ENCODE peak calls at places on chromosomes 11 and 22, in four cellular contexts. Q is neural progenitor cell, U is cardiac muscle cell, V is Peyer's patch. A is an unnamed sample. For H3K4me1, the result is how much of the 10 kb centered on the place peaks cover.

GRCh38 chr11:3021125-3021524 is 29.0 kb upstream of the NAP1L4 start:
- DNase-seq in U (peak), V (no peak), Q (peak), A (no peak)

GRCh38 chr11:88098289-88098688 is 77.0 kb downstream of the RAB38 start:
- DNase-seq in Q (no peak), U (peak), V (no peak), A (no peak)

GRCh38 chr22:33697640-33698039 is 222.6 kb downstream of the LARGE1 start:
- DNase-seq in Q (no peak), U (no peak), V (no peak), A (no peak)

GRCh38 chr11:93921695-93922468 is 71.5 kb upstream of the VSTM5 start:
- DNase-seq in V (no peak), Q (peak), U (peak), A (peak)

GRCh38 chr11:66136752-66137123 is 66.7 kb downstream of the PACS1 start:
- DNase-seq in Q (no peak), V (no peak), U (peak), A (no peak)

GRCh38 chr22:30922151-30922611 is 46.4 kb downstream of the MORC2 start:
- DNase-seq in U (peak), V (peak), Q (peak), A (no peak)

GRCh38 chr11:44416776-44417175 is 106.8 kb upstream of the ALX4 start:
- DNase-seq in U (no peak), Q (no peak), V (no peak), A (no peak)

GRCh38 chr11:134276396-134277175 is 407 bp downstream of the GLB1L3 start:
- DNase-seq in Q (peak), U (no peak), V (no peak), A (no peak)

GRCh38 chr11:122085264-122085663 is 30.8 kb downstream of the BLID start:
- DNase-seq in Q (no peak), V (no peak), U (peak), A (no peak)

GRCh38 chr11:24781288-24781687 is 284.4 kb downstream of the LUZP2 start:
- DNase-seq in V (no peak), Q (no peak), U (peak), A (no peak)

GRCh38 chr11:3614742-3615171 is 27.0 kb downstream of the ART5 start:
- DNase-seq in U (no peak), Q (no peak), V (no peak), A (no peak)

GRCh38 chr22:27748355-27749168 is 53.0 kb downstream of the MN1 start:
- DNase-seq in U (peak), V (no peak), Q (peak), A (no peak)

GRCh38 chr22:19843857-19844422 is 10.7 kb downstream of the GNB1L start:
- DNase-seq in U (no peak), Q (no peak), V (peak), A (no peak)

GRCh38 chr22:23548501-23549197 is 31.4 kb downstream of the IGLL1 start:
- DNase-seq in V (no peak), Q (no peak), U (no peak), A (no peak)

GRCh38 chr22:40922484-40923303 is 28.5 kb upstream of the RBX1 start:
- DNase-seq in V (no peak), Q (peak), U (peak), A (peak)

GRCh38 chr11:64344721-64345120 is 4.7 kb downstream of the CCDC88B start:
- DNase-seq in U (no peak), V (no peak), Q (no peak), A (no peak)

GRCh38 chr22:48680601-48681000 is 1147.1 kb downstream of the BRD1 start:
- DNase-seq in U (no peak), V (no peak), Q (no peak), A (no peak)

GRCh38 chr22:48679656-48680555 is 1147.8 kb downstream of the BRD1 start:
- DNase-seq in V (no peak), U (no peak), Q (no peak), A (no peak)

GRCh38 chr22:48683640-48684039 is 1144.0 kb downstream of the BRD1 start:
- DNase-seq in Q (no peak), V (no peak), U (no peak), A (no peak)

GRCh38 chr22:48685767-48686166 is 1141.9 kb downstream of the BRD1 start:
- DNase-seq in Q (no peak), V (no peak), U (no peak), A (no peak)

GRCh38 chr22:48682517-48682916 is 1145.2 kb downstream of the BRD1 start:
- DNase-seq in Q (no peak), V (no peak), U (no peak), A (no peak)
- H3K4me1 ChIP-seq in Q (under half), V (under half), U (under half), A (under half)

DNA sequence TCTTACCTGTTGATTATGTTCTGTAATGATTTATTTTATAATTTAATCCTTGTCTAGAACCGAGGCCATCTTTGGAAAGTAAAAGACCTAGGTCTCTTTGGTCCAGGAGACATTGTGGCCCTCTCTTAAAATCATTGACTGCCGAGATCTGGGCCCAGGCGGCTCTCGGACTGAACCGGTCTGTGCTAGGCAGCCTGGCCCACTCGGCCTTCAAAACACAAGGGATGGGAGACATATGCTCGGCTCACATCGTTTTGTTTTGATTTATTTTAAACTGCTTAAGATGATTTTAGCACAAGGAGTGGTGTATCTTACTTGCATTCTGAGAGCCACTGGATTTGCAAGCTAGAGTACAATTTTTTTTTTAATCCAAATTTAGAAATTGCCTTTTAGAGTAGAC is 80.2 kb upstream of the WNT7B start:
- DNase-seq in Q (no peak), U (no peak), V (no peak), A (no peak)
- H3K4me3 ChIP-seq in Q (no peak), U (no peak), V (no peak), A (no peak)

GRCh38 chr11:116837231-116838091 is at the start of gene APOA1:
- DNase-seq in U (peak), Q (peak), V (no peak), A (no peak)
- H3K4me1 ChIP-seq in U (under half), Q (under half), V (under half), A (under half)

GRCh38 chr11:10460611-10461275 is 5.7 kb downstream of the AMPD3 start:
- DNase-seq in U (no peak), Q (no peak), V (no peak), A (no peak)

GRCh38 chr11:10461276-10461790 is 6.3 kb downstream of the AMPD3 start:
- DNase-seq in U (no peak), Q (no peak), V (no peak), A (no peak)

GRCh38 chr11:10457901-10458300 is 2.8 kb downstream of the AMPD3 start:
- DNase-seq in Q (no peak), U (no peak), V (no peak), A (no peak)

GRCh38 chr11:10456519-10456918 is 1.5 kb downstream of the AMPD3 start:
- DNase-seq in V (no peak), U (peak), Q (peak), A (no peak)

DNA sequence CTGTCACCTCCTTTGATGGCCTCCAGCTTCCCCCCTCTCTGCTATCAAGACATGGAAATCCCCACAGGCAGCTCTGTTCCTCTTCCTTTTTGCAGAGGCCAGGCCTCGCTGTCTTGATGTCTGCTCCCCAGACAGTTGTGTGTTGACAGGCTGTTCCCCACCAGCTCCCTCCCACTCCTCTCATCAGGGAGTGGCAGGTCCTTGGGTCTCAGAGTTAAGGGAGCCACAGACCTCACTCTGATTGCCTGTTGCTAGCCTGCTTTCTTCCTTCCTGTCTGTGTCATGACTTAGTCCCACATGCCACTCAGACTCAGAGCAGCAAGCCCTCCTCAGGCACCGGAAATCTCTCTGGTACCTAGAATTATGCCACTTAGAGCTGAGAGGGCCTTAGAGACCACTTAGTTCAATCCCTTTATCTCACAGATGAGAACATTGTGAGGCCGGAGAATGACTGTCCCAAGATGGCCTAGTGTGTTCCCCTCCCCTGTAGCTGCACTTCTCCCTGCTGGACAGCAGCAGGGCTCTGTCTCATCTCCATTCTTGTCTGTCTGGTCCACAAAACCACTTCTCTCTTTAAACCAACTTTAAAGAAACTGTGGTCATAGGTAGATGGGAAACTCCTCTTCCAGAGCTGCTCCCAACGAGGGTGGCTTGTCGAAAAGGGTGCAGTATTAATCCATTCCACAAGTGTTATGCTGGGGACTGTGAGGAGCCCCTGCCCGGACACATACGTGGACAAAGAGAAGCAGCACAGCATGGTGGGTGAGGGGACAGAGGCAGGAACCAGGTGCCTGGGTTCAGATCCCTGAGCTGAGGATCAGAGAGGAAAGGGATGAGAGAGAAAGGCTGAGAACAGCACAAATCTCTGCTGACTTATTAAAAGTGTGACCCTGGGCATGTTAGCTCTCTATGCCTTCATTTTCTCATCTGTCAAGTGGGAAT is 4.2 kb downstream of the AMPD3 start:
- DNase-seq in U (peak), Q (no peak), V (peak), A (no peak)
- H3K4me3 ChIP-seq in U (no peak), Q (no peak), V (no peak), A (no peak)

DNA sequence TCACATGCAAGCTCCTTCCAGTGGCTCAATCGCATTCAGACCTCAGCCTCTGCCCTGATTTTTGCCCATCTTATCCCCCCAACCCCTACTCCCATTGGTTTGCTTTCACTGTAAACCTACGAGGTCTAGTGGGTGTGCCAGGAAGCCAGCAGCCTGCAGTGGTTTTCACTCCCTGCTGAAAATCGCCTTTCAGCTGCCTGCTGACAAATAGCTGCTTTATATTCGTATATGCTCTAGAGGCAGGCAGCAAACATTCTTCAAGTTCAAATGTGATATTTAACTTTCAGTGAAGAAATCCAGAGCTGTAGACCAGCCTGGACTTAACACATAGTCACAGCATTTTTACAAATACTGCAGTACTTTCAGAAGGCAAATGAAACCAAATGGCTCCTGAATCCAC is 92.8 kb upstream of the APOA1 start:
- DNase-seq in V (peak), Q (no peak), U (peak), A (peak)
- H3K4me1 ChIP-seq in V (under half), Q (under half), U (under half), A (under half)

DNA sequence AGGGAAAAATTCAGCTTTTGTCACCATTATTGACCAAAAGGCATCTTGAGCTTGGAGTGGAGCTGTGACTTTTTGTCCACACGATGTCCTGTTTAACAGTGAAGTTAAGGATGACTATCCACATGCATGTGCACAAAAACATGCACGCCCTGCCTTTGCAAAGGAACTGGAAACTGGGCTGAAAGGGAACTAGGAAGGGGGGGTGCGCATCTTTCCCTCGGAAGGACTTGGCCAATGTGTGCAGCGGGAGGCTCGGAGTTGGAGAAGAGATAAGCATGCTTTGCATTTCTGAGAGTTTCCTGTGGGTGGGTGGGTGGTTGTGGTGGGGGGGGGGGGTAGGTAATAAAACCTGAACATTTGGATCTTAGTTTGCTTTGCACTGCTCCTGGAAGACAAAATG is 421 bp upstream of the KIRREL3 start:
- DNase-seq in U (no peak), Q (peak), V (no peak), A (no peak)
- H3K4me3 ChIP-seq in U (peak), Q (peak), V (no peak), A (no peak)

GRCh38 chr22:37273846-37274225 is 8.5 kb upstream of the CYTH4 start:
- DNase-seq in Q (no peak), U (no peak), V (no peak), A (no peak)

GRCh38 chr22:37274380-37274862 is 7.9 kb upstream of the CYTH4 start:
- DNase-seq in V (peak), U (no peak), Q (no peak), A (no peak)

GRCh38 chr22:37276771-37277170 is 5.5 kb upstream of the CYTH4 start:
- DNase-seq in Q (no peak), V (no peak), U (peak), A (no peak)

GRCh38 chr22:37275134-37275533 is 7.2 kb upstream of the CYTH4 start:
- DNase-seq in U (no peak), V (no peak), Q (no peak), A (no peak)

DNA sequence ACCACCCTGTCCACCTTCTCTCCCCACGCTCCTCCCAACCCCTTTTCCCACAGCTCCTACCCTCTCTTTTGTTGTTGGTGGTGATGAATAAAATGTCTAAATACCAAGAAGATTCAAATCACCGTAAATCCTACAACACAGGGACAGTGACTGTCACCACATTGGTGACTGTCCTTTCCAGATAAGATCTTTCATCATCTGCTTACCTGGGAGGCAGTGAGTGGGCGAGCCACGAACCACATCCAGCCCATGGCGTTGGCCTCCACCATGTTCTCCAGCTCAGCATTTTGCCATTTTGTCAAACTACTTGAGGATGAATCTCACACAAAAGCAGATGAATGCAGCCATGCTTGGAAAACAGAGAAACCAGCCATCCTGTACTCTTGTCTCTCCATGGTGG is 6.7 kb upstream of the CYTH4 start:
- DNase-seq in V (no peak), U (no peak), Q (no peak), A (no peak)
- H3K4me1 ChIP-seq in V (under half), U (under half), Q (under half), A (under half)

GRCh38 chr11:12725047-12725862 is 51.0 kb downstream of the TEAD1 start:
- DNase-seq in Q (no peak), V (no peak), U (peak), A (no peak)
- H3K4me3 ChIP-seq in Q (no peak), V (no peak), U (no peak), A (no peak)

GRCh38 chr22:35363571-35364086 is 17.3 kb upstream of the HMOX1 start:
- DNase-seq in Q (no peak), V (no peak), U (no peak), A (no peak)
- H3K4me1 ChIP-seq in Q (under half), V (under half), U (under half), A (under half)

GRCh38 chr11:79438631-79439429 is 2.0 kb downstream of the TENM4 start:
- DNase-seq in V (peak), U (peak), Q (peak), A (no peak)
- H3K4me3 ChIP-seq in V (peak), U (peak), Q (peak), A (peak)

A was measured in iPS DF 6.9.